ENCODE peak calls at places on chromosomes 7 and 10, in five cellular contexts. L, E, W, R and F are unnamed samples.

GRCh38 chr10:70656489-70656888 is 15.8 kb upstream of the ADAMTS14 start:
- DNase-seq in E (no peak), L (no peak), W (peak), R (peak), F (no peak)

GRCh38 chr7:82567356-82567755 is 123.8 kb upstream of the CACNA2D1 start:
- DNase-seq in R (no peak), L (no peak), W (no peak), E (no peak), F (no peak)

GRCh38 chr10:10785627-10786333 is 231.9 kb upstream of the CELF2 start:
- DNase-seq in E (no peak), R (no peak), L (no peak), W (peak), F (no peak)

GRCh38 chr7:151104411-151105235 is 18.3 kb downstream of the AGAP3 start:
- DNase-seq in L (no peak), W (peak), E (no peak), R (no peak), F (no peak)

GRCh38 chr10:28293238-28294168 is 9.4 kb downstream of the MPP7 start:
- DNase-seq in E (no peak), L (no peak), R (no peak), W (no peak), F (peak)

GRCh38 chr10:130336612-130337304 is 200.6 kb downstream of the GLRX3 start:
- DNase-seq in R (no peak), E (no peak), W (no peak), L (no peak), F (no peak)

GRCh38 chr10:110615057-110615630 is 29.0 kb upstream of the RBM20 start:
- DNase-seq in E (no peak), W (no peak), L (no peak), R (no peak), F (no peak)

GRCh38 chr7:96708872-96709271 is 774 bp downstream of the SEM1 start:
- DNase-seq in L (no peak), E (no peak), R (peak), W (no peak), F (no peak)

GRCh38 chr7:18680576-18680975 is 185.0 kb downstream of the HDAC9 start:
- DNase-seq in L (no peak), R (no peak), W (no peak), E (peak), F (no peak)

GRCh38 chr10:14156101-14156500 is 174.6 kb downstream of the FRMD4A start:
- DNase-seq in E (no peak), L (no peak), R (no peak), W (no peak), F (no peak)